ENCODE peak calls at places on chromosomes 16 and 17, in six cellular contexts. F is tibial nerve, K is gastrocnemius medialis, D is heart left ventricle, O is GM12878, X is thyroid gland. I is an unnamed sample.
A peak's percentile ranks its signal among the peaks of the same experiment; 100 is the strongest.

GRCh38 chr17:57739402-57740224 is 5.5 kb downstream of the CCDC182 start:
- DNase-seq in F (no peak), K (no peak), D (no peak), O (no peak), X (no peak), I (no peak)

GRCh38 chr16:52497067-52497816 is 49.7 kb downstream of the TOX3 start:
- DNase-seq in F (no peak), K (no peak), D (no peak), O (no peak), X (no peak), I (no peak)

GRCh38 chr16:28131743-28132393 is 68.4 kb upstream of the GSG1L start:
- DNase-seq in F (no peak), K (no peak), D (no peak), O (no peak), X (no peak), I (no peak)

GRCh38 chr17:10328206-10328605 is 44.6 kb downstream of the MYH13 start:
- DNase-seq in F (no peak), K (no peak), D (no peak), O (no peak), X (no peak), I (no peak)

GRCh38 chr16:14249291-14250032 is 178.3 kb downstream of the MRTFB start:
- DNase-seq in F (peak; percentile 60), K (peak; percentile 30), D (no peak), O (peak; percentile 13), X (peak; percentile 48), I (peak; percentile 34)

GRCh38 chr16:74094514-74094913 is 202.1 kb upstream of the PSMD7 start:
- DNase-seq in F (no peak), K (no peak), D (no peak), O (no peak), X (no peak), I (no peak)

GRCh38 chr17:61635913-61636432 is 45.0 kb upstream of the NACA2 start:
- DNase-seq in F (peak; percentile 6), K (no peak), D (no peak), O (peak; percentile 35), X (peak; percentile 34), I (peak; percentile 49)

GRCh38 chr16:28212532-28212873 is 738 bp upstream of the XPO6 start:
- DNase-seq in F (no peak), K (no peak), D (no peak), O (no peak), X (no peak), I (peak; percentile 19)

GRCh38 chr17:2076461-2076984 is 21.6 kb downstream of the HIC1 start:
- DNase-seq in F (no peak), K (no peak), D (no peak), O (no peak), X (no peak), I (no peak)

GRCh38 chr16:83842755-83843507 is 35.2 kb downstream of the HSBP1 start:
- DNase-seq in F (no peak), K (no peak), D (no peak), O (no peak), X (no peak), I (no peak)

GRCh38 chr16:27764427-27764826 is 214.5 kb downstream of the KATNIP start:
- DNase-seq in F (no peak), K (no peak), D (no peak), O (no peak), X (no peak), I (no peak)

GRCh38 chr16:5490499-5490898 is 392.9 kb upstream of the EEF2KMT start:
- DNase-seq in F (peak; percentile 5), K (no peak), D (no peak), O (no peak), X (peak; percentile 58), I (peak; percentile 14)

GRCh38 chr17:36500745-36501225 is 14.3 kb downstream of the ZNHIT3 start:
- DNase-seq in F (no peak), K (no peak), D (no peak), O (no peak), X (no peak), I (no peak)

GRCh38 chr16:51919736-51920135 is 627.2 kb downstream of the TOX3 start:
- DNase-seq in F (no peak), K (no peak), D (no peak), O (no peak), X (no peak), I (no peak)

GRCh38 chr17:7393613-7394451 is 493 bp downstream of the PLSCR3 start:
- DNase-seq in F (no peak), K (peak; percentile 15), D (peak; percentile 50), O (no peak), X (peak; percentile 45), I (no peak)

GRCh38 chr16:80682435-80683070 is 121.8 kb downstream of the CDYL2 start:
- DNase-seq in F (no peak), K (no peak), D (no peak), O (no peak), X (no peak), I (no peak)

GRCh38 chr16:29809850-29810698 is 1.9 kb upstream of the PRRT2 start:
- DNase-seq in F (no peak), K (no peak), D (no peak), O (no peak), X (no peak), I (no peak)

GRCh38 chr16:8407351-8407750 is 183.0 kb downstream of the TMEM114 start:
- DNase-seq in F (no peak), K (no peak), D (no peak), O (no peak), X (no peak), I (no peak)

GRCh38 chr17:28950017-28950751 is 1.1 kb downstream of the PHF12 start:
- DNase-seq in F (no peak), K (peak; percentile 56), D (peak; percentile 64), O (no peak), X (peak; percentile 54), I (peak; percentile 65)

GRCh38 chr17:77833769-77834168 is 124.7 kb upstream of the TNRC6C start:
- DNase-seq in F (no peak), K (no peak), D (no peak), O (peak; percentile 58), X (no peak), I (no peak)

GRCh38 chr17:7560172-7561027 is 1.3 kb upstream of the SENP3 start:
- DNase-seq in F (peak; percentile 46), K (peak; percentile 65), D (peak; percentile 75), O (no peak), X (peak; percentile 67), I (peak; percentile 83)

GRCh38 chr17:64496786-64497564 is at the start of gene POLG2:
- DNase-seq in F (peak; percentile 86), K (peak; percentile 91), D (peak; percentile 95), O (peak; percentile 75), X (peak; percentile 93), I (peak; percentile 92)
- TF ChIP-seq POLR2A in F (no peak), K (peak; percentile 41), D (peak; percentile 63), O (peak; percentile 95), X (no peak), I (peak; percentile 61)

GRCh38 chr17:49117581-49118230 is 14.9 kb upstream of the B4GALNT2 start:
- DNase-seq in F (no peak), K (no peak), D (no peak), O (no peak), X (no peak), I (no peak)
- H3K9me3 ChIP-seq in F (no peaks in the 10 kb centered on the region), K (no peaks in the 10 kb centered on the region), D (peaks cover 7% of the 10 kb centered on the region), O (no peaks in the 10 kb centered on the region), X (no peaks in the 10 kb centered on the region), I (no peaks in the 10 kb centered on the region)

GRCh38 chr16:675884-676564 is 553 bp downstream of the RHBDL1 start:
- DNase-seq in F (no peak), K (no peak), D (no peak), O (no peak), X (no peak), I (no peak)
- H3K4me1 ChIP-seq in F (no peaks in the 10 kb centered on the region), K (peaks cover 11% of the 10 kb centered on the region), D (peaks cover 12% of the 10 kb centered on the region), O (no peaks in the 10 kb centered on the region), X (peaks cover 15% of the 10 kb centered on the region), I (peaks cover 37% of the 10 kb centered on the region)

GRCh38 chr17:38733315-38734234 is 3.4 kb downstream of the CISD3 start:
- DNase-seq in F (no peak), K (no peak), D (no peak), O (no peak), X (no peak), I (peak; percentile 87)

GRCh38 chr17:38732376-38733314 is 2.5 kb downstream of the CISD3 start:
- DNase-seq in F (no peak), K (no peak), D (peak; percentile 73), O (no peak), X (peak; percentile 93), I (peak; percentile 94)

GRCh38 chr17:38731526-38732294 is 1.6 kb downstream of the CISD3 start:
- DNase-seq in F (no peak), K (no peak), D (no peak), O (no peak), X (peak; percentile 19), I (no peak)

GRCh38 chr17:38735161-38735997 is 5.2 kb downstream of the CISD3 start:
- DNase-seq in F (peak; percentile 56), K (no peak), D (peak; percentile 68), O (no peak), X (peak; percentile 57), I (peak; percentile 69)

GRCh38 chr17:38734235-38734633 is 4.1 kb downstream of the CISD3 start:
- DNase-seq in F (no peak), K (no peak), D (no peak), O (no peak), X (no peak), I (no peak)
- TF ChIP-seq POLR2A in F (no peak), K (no peak), D (no peak), O (no peak), X (no peak), I (no peak)

GRCh38 chr16:35184356-35184870 is 1725.0 kb downstream of the TP53TG3F start:
- DNase-seq in F (no peak), K (no peak), D (no peak), O (no peak), X (no peak), I (no peak)
- H3K9me3 ChIP-seq in F (no peaks in the 10 kb centered on the region), K (no peaks in the 10 kb centered on the region), D (no peaks in the 10 kb centered on the region), O (no peaks in the 10 kb centered on the region), X (no peaks in the 10 kb centered on the region), I (no peaks in the 10 kb centered on the region)

I was measured in body of pancreas.